ENCODE peak calls at places on chromosomes 11 and 22, in seven cellular contexts. P, J, N, W, F, K and Z are unnamed samples.
A peak's percentile ranks its signal among the peaks of the same experiment; 100 is the strongest.

GRCh38 chr11:116960916-116961315 is 123.5 kb upstream of the APOA1 start:
- DNase-seq in P (peak; percentile 32), J (no peak), N (no peak), W (no peak), F (no peak), K (no peak), Z (peak; percentile 23)

GRCh38 chr11:128417607-128418324 is 169.6 kb downstream of the ETS1 start:
- DNase-seq in P (no peak), J (no peak), N (no peak), W (no peak), F (no peak), K (no peak), Z (no peak)

GRCh38 chr22:42287174-42287890 is 16.9 kb upstream of the TCF20 start:
- DNase-seq in P (no peak), J (no peak), N (no peak), W (no peak), F (no peak), K (no peak), Z (no peak)

GRCh38 chr11:108216988-108217387 is 5.5 kb downstream of the NPAT start:
- DNase-seq in P (no peak), J (no peak), N (no peak), W (no peak), F (no peak), K (no peak), Z (no peak)

GRCh38 chr11:91972665-91973266 is 251.9 kb upstream of the FAT3 start:
- DNase-seq in P (peak; percentile 74), J (no peak), N (no peak), W (peak; percentile 51), F (no peak), K (no peak), Z (no peak)

GRCh38 chr22:31083377-31083768 is 2.3 kb downstream of the SMTN start:
- DNase-seq in P (peak; percentile 95), J (no peak), N (peak; percentile 47), W (peak; percentile 92), F (no peak), K (no peak), Z (no peak)

GRCh38 chr11:106668147-106668546 is 350.1 kb downstream of the GUCY1A2 start:
- DNase-seq in P (no peak), J (no peak), N (no peak), W (no peak), F (no peak), K (no peak), Z (no peak)

GRCh38 chr11:68328374-68329091 is 16.1 kb downstream of the LRP5 start:
- DNase-seq in P (peak; percentile 70), J (no peak), N (no peak), W (peak; percentile 51), F (peak; percentile 52), K (no peak), Z (peak; percentile 84)

GRCh38 chr11:46381046-46381835 is at the start of gene MDK:
- DNase-seq in P (peak; percentile 43), J (no peak), N (peak; percentile 77), W (peak; percentile 48), F (peak; percentile 89), K (peak; percentile 68), Z (peak; percentile 37)

DNA sequence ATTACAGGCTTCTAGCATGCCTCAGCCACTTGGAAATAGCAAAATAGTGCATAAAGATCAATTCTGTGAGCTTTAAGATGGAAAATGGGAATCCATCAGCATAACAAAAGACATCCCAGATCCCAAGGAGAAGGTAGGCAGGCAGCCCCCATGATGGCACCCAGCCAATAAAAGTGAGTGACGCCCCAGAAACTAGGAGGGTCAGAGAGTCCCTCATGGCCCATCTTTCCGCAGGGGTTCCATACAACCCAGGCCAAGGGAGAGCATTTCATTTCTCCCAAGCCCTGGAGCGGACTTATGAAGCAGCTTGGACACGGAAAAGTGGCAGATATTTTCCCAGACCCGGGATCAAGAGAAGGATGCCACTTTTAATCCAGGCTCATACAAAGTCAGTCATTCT is 93.3 kb downstream of the ZC3H12C start:
- DNase-seq in P (no peak), J (no peak), N (no peak), W (no peak), F (no peak), K (no peak), Z (no peak)
- TF ChIP-seq POLR2A in P (no peak), J (no peak), N (no peak), W (no peak), F (no peak), K (no peak), Z (no peak)

DNA sequence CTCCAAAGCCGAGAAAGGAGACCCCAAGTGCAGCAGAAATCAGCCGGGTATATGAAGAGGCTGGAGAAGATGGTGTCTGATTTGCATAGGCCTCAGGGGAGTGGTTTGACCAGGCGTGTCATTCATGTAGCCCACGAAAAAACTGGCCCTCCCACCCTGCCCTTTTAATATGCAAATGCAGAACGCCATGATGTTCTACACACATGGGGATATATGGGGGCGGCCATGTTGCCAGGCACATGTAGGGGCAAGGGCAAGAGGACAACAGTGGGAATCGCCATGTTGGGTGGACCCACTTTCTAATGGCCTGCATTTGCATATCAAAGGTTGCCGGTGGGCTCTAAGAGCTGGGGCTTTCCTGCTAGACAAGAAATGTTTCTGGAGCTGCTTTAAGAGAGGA is 86.4 kb downstream of the ISX start:
- DNase-seq in P (no peak), J (no peak), N (no peak), W (no peak), F (no peak), K (no peak), Z (no peak)
- TF ChIP-seq POLR2A in P (no peak), J (no peak), N (no peak), W (no peak), F (no peak), K (no peak), Z (no peak)

DNA sequence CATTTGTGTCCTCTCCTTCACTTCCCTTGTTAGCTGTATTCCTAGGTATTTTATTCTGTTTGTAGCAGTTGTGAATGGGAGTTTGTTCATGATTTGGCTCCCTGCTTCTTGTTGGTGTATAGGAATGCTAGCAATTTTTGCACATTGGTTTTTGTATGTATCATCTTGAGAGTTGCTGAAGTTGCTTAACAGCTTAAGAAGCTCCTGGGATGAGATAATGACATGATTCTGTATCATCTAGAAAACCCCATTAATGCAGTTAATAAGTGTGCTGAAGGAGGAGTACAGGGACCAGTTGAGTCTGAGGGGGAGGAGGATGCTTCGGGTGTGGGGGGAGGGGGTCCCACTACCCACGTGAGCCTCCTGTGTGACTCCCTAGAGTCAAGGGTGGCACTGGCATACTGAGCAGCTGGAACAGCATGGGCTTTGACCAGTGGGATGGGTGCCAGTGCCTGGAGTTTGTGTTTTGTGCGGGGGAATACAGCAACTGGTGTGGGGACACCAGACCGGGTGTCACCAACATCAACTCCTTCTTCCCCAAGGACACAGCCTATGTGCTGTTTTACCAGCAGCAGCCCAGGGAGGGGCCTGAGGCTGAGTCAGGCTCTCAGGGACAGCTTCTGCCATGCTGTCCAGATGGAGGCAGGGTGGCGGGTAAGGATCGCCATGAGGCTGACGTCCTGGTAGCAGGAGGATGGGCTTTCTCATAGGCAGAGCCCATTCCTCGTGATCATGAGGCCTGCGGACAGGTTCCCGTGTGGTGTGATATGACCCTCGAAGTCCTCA is 24.1 kb downstream of the USP35 start:
- DNase-seq in P (no peak), J (no peak), N (no peak), W (no peak), F (no peak), K (no peak), Z (no peak)
- TF ChIP-seq POLR2A in P (no peak), J (no peak), N (no peak), W (no peak), F (no peak), K (no peak), Z (no peak)

GRCh38 chr11:73783483-73784020 is 4.1 kb upstream of the MRPL48 start:
- DNase-seq in P (no peak), J (no peak), N (no peak), W (no peak), F (no peak), K (no peak), Z (no peak)

GRCh38 chr11:73784080-73784634 is 3.5 kb upstream of the MRPL48 start:
- DNase-seq in P (no peak), J (no peak), N (no peak), W (no peak), F (no peak), K (no peak), Z (no peak)

GRCh38 chr11:73787051-73787642 is 527 bp upstream of the MRPL48 start:
- DNase-seq in P (no peak), J (no peak), N (peak; percentile 31), W (no peak), F (no peak), K (no peak), Z (no peak)

GRCh38 chr11:73784734-73785133 is 2.9 kb upstream of the MRPL48 start:
- DNase-seq in P (no peak), J (no peak), N (no peak), W (no peak), F (no peak), K (no peak), Z (no peak)

DNA sequence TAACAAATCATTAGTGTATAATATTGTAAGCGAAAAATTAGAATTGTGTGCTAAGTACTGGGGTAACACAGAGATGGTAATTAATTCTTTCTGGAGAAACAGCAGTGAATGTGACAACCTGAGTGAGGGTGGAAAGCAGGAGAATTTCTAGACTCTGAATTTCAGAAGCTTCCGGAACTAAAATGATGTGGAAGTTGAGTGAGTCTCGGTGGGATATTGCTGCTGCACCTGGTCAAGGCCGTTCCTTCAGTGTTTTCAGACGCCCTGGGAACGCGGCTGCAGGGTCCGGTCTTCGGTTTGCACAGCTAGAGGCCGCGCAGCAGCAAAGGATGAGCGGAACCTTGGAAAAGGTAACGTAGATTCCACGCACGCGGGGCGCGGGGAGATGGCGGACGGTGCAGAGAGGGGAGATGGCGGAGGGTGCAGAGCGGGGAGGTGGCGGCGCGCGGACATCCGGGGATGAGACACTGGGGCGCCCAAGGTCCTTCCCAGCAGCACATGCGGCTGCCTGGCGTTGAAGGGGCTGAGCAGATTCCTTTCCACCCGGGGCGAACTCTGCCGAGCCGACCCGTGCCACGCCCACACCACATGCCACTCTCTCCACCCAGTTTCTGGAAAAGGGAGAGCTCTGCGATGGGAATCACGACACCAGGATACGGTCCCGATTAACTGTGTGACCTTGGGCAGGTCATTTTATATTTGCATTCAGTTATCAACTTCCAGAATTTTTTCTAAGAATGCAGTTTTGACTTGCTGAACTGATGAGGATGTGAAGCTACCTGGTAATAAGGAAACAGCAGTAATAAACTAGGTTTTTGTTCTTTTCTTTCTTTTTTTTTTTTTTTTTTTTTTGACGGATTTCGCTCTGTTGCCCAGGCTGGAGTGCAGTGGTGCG is at the start of gene MRPL48:
- DNase-seq in P (peak; percentile 93), J (peak; percentile 88), N (peak; percentile 91), W (peak; percentile 89), F (peak; percentile 96), K (peak; percentile 92), Z (peak; percentile 88)
- TF ChIP-seq POLR2A in P (peak; percentile 67), J (peak; percentile 85), N (peak; percentile 33), W (no peak), F (no peak), K (peak; percentile 7), Z (peak; percentile 85)